ENCODE peak calls at places on chromosomes 2 and 18, in seven cellular contexts. V is amniotic stem cell; L is CD8-positive, alpha-beta memory T cell; Q is kidney tubule cell; J is AG08395; D is D341Med; T is NCI-H1694 treated with DMSO at 0.1 percent for 48 hours. B is an unnamed sample.

GRCh38 chr2:177124371-177124770 is 88.2 kb upstream of the HNRNPA3 start:
- DNase-seq in L (no peak), D (no peak), J (no peak), Q (peak), V (no peak), T (no peak), B (no peak)

GRCh38 chr2:96730212-96730611 is 9.7 kb downstream of the LMAN2L start:
- DNase-seq in Q (no peak), L (no peak), V (no peak), D (no peak), J (no peak), T (no peak), B (peak)

GRCh38 chr2:182730486-182730885 is 14.4 kb downstream of the DNAJC10 start:
- DNase-seq in D (no peak), J (no peak), V (no peak), Q (no peak), T (no peak), L (no peak), B (no peak)

GRCh38 chr2:73142937-73143336 is 30.2 kb upstream of the RAB11FIP5 start:
- DNase-seq in L (no peak), T (no peak), V (no peak), Q (no peak), D (no peak), J (no peak), B (no peak)

GRCh38 chr2:44778221-44778654 is 163.3 kb upstream of the SIX3 start:
- DNase-seq in D (no peak), L (no peak), T (no peak), V (no peak), J (no peak), Q (no peak), B (no peak)

GRCh38 chr2:235010117-235010729 is 58.4 kb downstream of the SH3BP4 start:
- DNase-seq in T (no peak), V (no peak), D (no peak), L (no peak), J (no peak), Q (no peak), B (no peak)

GRCh38 chr2:208792766-208793165 is 386.2 kb downstream of the PTH2R start:
- DNase-seq in J (no peak), T (no peak), Q (no peak), V (no peak), D (no peak), L (no peak), B (no peak)

GRCh38 chr18:50201476-50201875 is 6.5 kb upstream of the MYO5B start:
- DNase-seq in J (no peak), L (no peak), Q (no peak), V (no peak), D (no peak), T (no peak), B (no peak)

GRCh38 chr2:17790539-17790938 is 25.7 kb upstream of the MSGN1 start:
- DNase-seq in L (no peak), V (no peak), D (no peak), J (no peak), T (no peak), Q (no peak), B (no peak)

GRCh38 chr2:70850905-70851304 is 15.3 kb upstream of the CD207 start:
- DNase-seq in T (no peak), D (no peak), J (no peak), V (no peak), L (no peak), Q (no peak), B (no peak)

GRCh38 chr18:58288922-58289797 is 245.1 kb downstream of the NEDD4L start:
- DNase-seq in L (no peak), Q (peak), V (no peak), D (no peak), T (no peak), J (no peak), B (peak)

GRCh38 chr2:21379140-21379539 is 255.4 kb downstream of the TDRD15 start:
- DNase-seq in D (no peak), L (no peak), Q (no peak), T (no peak), V (no peak), J (no peak), B (no peak)

GRCh38 chr2:187854801-187855200 is 300.6 kb upstream of the TFPI start:
- DNase-seq in J (no peak), Q (no peak), L (no peak), T (no peak), V (no peak), D (no peak), B (no peak)

B was measured in SJSA1.